ENCODE peak calls at places on chromosomes 3 and 15, in seven cellular contexts. O is hepatocyte, G is GM23248, F is PC-9, L is heart left ventricle, U is HAP-1, D is tibial nerve. N is an unnamed sample. For H3K9me3, the result is how much of the 10 kb centered on the place peaks cover.

GRCh38 chr3:124812291-124813265 is 74.6 kb downstream of the ITGB5 start:
- DNase-seq in G (peak), D (peak), F (peak), L (peak), U (no peak), O (peak), N (peak)

GRCh38 chr3:40980467-40980866 is 218.8 kb upstream of the CTNNB1 start:
- DNase-seq in L (no peak), D (no peak), G (no peak), F (no peak), O (no peak), U (no peak), N (no peak)

GRCh38 chr3:177928156-177928555 is 608.1 kb upstream of the KCNMB2 start:
- DNase-seq in O (no peak), U (no peak), G (peak), F (no peak), L (no peak), D (no peak), N (no peak)

GRCh38 chr3:16723994-16724393 is 118.8 kb upstream of the DAZL start:
- DNase-seq in O (peak), U (peak), D (no peak), G (peak), F (no peak), L (no peak), N (no peak)

GRCh38 chr3:45227946-45228345 is 1.9 kb upstream of the TMEM158 start:
- DNase-seq in D (no peak), F (no peak), L (no peak), G (no peak), O (peak), U (no peak), N (no peak)

GRCh38 chr3:69724722-69725435 is 14.4 kb upstream of the MITF start:
- DNase-seq in D (no peak), O (peak), G (no peak), U (no peak), L (no peak), F (no peak), N (no peak)

GRCh38 chr3:98644168-98644567 is 50.8 kb upstream of the CPOX start:
- DNase-seq in D (no peak), O (no peak), F (no peak), G (no peak), L (no peak), U (no peak), N (no peak)

GRCh38 chr15:77654975-77655374 is 22.3 kb upstream of the LINGO1 start:
- DNase-seq in U (peak), G (peak), L (no peak), F (no peak), D (no peak), O (peak), N (no peak)

GRCh38 chr3:50155491-50155878 is 361 bp downstream of the SEMA3F start:
- DNase-seq in G (no peak), F (no peak), L (no peak), D (no peak), O (no peak), U (no peak), N (no peak)

GRCh38 chr3:20280257-20280656 is 94.3 kb upstream of the SGO1 start:
- DNase-seq in L (no peak), O (no peak), F (no peak), G (no peak), U (no peak), D (no peak), N (no peak)

GRCh38 chr3:195259564-195260285 is 11.2 kb downstream of the XXYLT1 start:
- DNase-seq in F (peak), U (peak), L (peak), O (peak), D (peak), G (peak), N (peak)
- H3K4me3 ChIP-seq in F (peak), U (peak), L (peak), O (peak), D (peak), G (peak), N (peak)

GRCh38 chr15:46413799-46414198 is 779.0 kb downstream of the SQOR start:
- DNase-seq in L (no peak), D (no peak), O (no peak), U (no peak), G (peak), F (no peak), N (no peak)
- H3K9me3 ChIP-seq in L (under half), D (under half), O (under half), U (under half), G (under half), F (under half), N (under half)

GRCh38 chr3:9903238-9903624 is 583 bp downstream of the IL17RE start:
- DNase-seq in F (no peak), G (peak), U (no peak), D (no peak), O (no peak), L (no peak), N (peak)
- H3K4me3 ChIP-seq in F (peak), G (peak), U (no peak), D (no peak), O (no peak), L (peak), N (no peak)

DNA sequence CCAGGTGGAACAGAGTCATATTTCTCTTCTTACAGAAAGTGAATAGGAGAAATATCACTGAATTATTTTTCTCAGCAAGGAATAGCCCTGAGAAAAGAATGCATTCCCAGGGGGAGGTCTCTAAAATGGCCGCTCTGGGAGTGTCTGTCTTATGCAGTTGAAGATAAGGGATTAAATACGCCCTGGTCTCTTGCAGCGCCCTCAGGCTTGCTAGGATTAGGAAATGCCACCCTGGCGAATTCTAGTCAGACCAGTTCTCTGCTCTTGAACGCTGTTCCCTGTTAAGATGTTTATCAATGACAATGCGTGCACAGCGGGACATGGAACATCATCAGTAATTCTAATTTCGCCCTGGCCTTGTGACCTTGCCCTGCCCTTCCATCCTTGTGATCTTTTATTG is 949.0 kb upstream of the SEMA6D start:
- DNase-seq in L (no peak), D (no peak), F (no peak), U (no peak), G (no peak), O (no peak), N (no peak)
- H3K9me3 ChIP-seq in L (under half), D (under half), F (under half), U (under half), G (under half), O (under half), N (under half)

GRCh38 chr3:181712190-181712504 is 422 bp downstream of the SOX2 start:
- DNase-seq in O (no peak), D (no peak), G (no peak), F (no peak), U (no peak), L (no peak), N (no peak)
- H3K4me3 ChIP-seq in O (peak), D (peak), G (peak), F (peak), U (peak), L (peak), N (peak)

N was measured in MG63.